ENCODE peak calls at places on chromosome 11, in ten cellular contexts. Z is GDM1; H is HEK293T; Y is MG63; U is stimulated activated CD4-positive, alpha-beta T cell treated with anti-CD3 and anti-CD28 coated beads, TNF-alpha, amount 100 ng/mL, for 24 hours; S is SK-N-MC; A is left lobe of liver; J is AG09309; O is effector memory CD8-positive, alpha-beta T cell; N is fibroblast of the conjunctiva. C is an unnamed sample.

GRCh38 chr11:108048269-108048668 is 39.6 kb downstream of the CUL5 start:
- DNase-seq in J (no peak), O (no peak), N (no peak), H (no peak), Z (no peak), U (no peak), Y (no peak), S (no peak), A (no peak), C (no peak)

GRCh38 chr11:47992959-47993820 is 12.8 kb downstream of the PTPRJ start:
- DNase-seq in N (peak), H (no peak), O (no peak), S (no peak), A (no peak), Z (no peak), U (no peak), Y (peak), J (no peak), C (peak)

GRCh38 chr11:69552951-69553350 is 71.5 kb downstream of the LINC01488 start:
- DNase-seq in N (no peak), Y (no peak), O (no peak), A (no peak), S (no peak), U (no peak), J (no peak), H (no peak), Z (no peak), C (no peak)

GRCh38 chr11:120040136-120040840 is 97.6 kb downstream of the TRIM29 start:
- DNase-seq in N (no peak), H (no peak), U (no peak), S (no peak), J (no peak), Z (no peak), A (no peak), Y (no peak), O (no peak), C (no peak)

GRCh38 chr11:100578966-100579365 is 108.1 kb upstream of the ARHGAP42 start:
- DNase-seq in U (no peak), H (no peak), O (no peak), S (no peak), Z (no peak), N (no peak), J (no peak), A (no peak), Y (no peak), C (no peak)

GRCh38 chr11:57463596-57464342 is 3.4 kb downstream of the RTN4RL2 start:
- DNase-seq in A (no peak), O (no peak), Y (no peak), H (no peak), Z (no peak), S (no peak), N (no peak), U (no peak), J (no peak), C (no peak)

GRCh38 chr11:62400760-62401159 is 18.1 kb upstream of the SCGB1A1 start:
- DNase-seq in A (no peak), U (no peak), N (peak), Z (no peak), Y (peak), S (no peak), H (no peak), O (no peak), J (peak), C (peak)

GRCh38 chr11:66039765-66040164 is 9.2 kb downstream of the GAL3ST3 start:
- DNase-seq in Z (no peak), U (no peak), S (no peak), A (no peak), J (no peak), H (no peak), Y (no peak), N (no peak), O (no peak), C (no peak)

GRCh38 chr11:2653930-2654739 is 45.7 kb downstream of the KCNQ1OT1 start:
- DNase-seq in A (no peak), Y (no peak), J (no peak), O (no peak), H (peak), U (no peak), Z (no peak), N (no peak), S (no peak), C (no peak)